ENCODE peak calls at places on chromosomes 2 and 18, in ten cellular contexts. X, J, L, I, V, S, F, P, N and A are unnamed samples.
A peak's percentile ranks its signal among the peaks of the same experiment; 100 is the strongest.

GRCh38 chr2:24399434-24400206 is 39.3 kb upstream of the ITSN2 start:
- DNase-seq in J (no peak), I (no peak), S (no peak), N (no peak), L (no peak), P (peak; percentile 55), X (no peak), V (no peak), F (no peak), A (no peak)

GRCh38 chr2:12254280-12254860 is 462.4 kb upstream of the TRIB2 start:
- DNase-seq in V (no peak), J (no peak), F (no peak), I (no peak), P (no peak), S (no peak), X (no peak), N (no peak), L (no peak), A (no peak)

GRCh38 chr2:160417745-160418397 is 75.7 kb downstream of the RBMS1 start:
- DNase-seq in P (no peak), S (no peak), I (no peak), J (no peak), N (no peak), L (no peak), F (no peak), V (no peak), X (no peak), A (no peak)

GRCh38 chr2:238988105-238988504 is 140.2 kb downstream of the TWIST2 start:
- DNase-seq in L (no peak), F (no peak), P (no peak), J (no peak), X (no peak), S (no peak), N (no peak), V (no peak), I (no peak), A (no peak)

GRCh38 chr2:55618025-55618648 is 715 bp upstream of the PPP4R3B start:
- DNase-seq in L (peak; percentile 44), X (no peak), I (peak; percentile 18), V (no peak), F (peak; percentile 26), N (no peak), J (no peak), S (no peak), P (no peak), A (peak; percentile 19)

GRCh38 chr18:67232406-67232805 is 284.1 kb downstream of the DSEL start:
- DNase-seq in L (no peak), J (no peak), I (no peak), P (no peak), F (no peak), X (no peak), N (no peak), V (no peak), S (no peak), A (no peak)

GRCh38 chr18:37553633-37554398 is 11.8 kb downstream of the CELF4 start:
- DNase-seq in L (no peak), N (no peak), J (no peak), F (peak; percentile 60), V (no peak), S (no peak), X (no peak), I (no peak), P (no peak), A (no peak)

GRCh38 chr18:54030434-54030833 is 194.0 kb downstream of the MBD2 start:
- DNase-seq in P (no peak), X (no peak), S (no peak), J (no peak), L (no peak), V (no peak), I (no peak), N (no peak), F (no peak), A (no peak)

GRCh38 chr2:39127973-39128372 is 7.1 kb upstream of the SOS1 start:
- DNase-seq in J (no peak), S (no peak), X (no peak), L (peak; percentile 79), I (no peak), V (no peak), F (no peak), P (peak; percentile 55), N (no peak), A (peak; percentile 36)

GRCh38 chr2:16739778-16740581 is 74.3 kb upstream of the CYRIA start:
- DNase-seq in N (peak; percentile 68), X (peak; percentile 73), S (no peak), F (no peak), V (no peak), I (no peak), J (no peak), P (no peak), L (no peak), A (peak; percentile 35)

GRCh38 chr2:241809383-241810303 is 650 bp downstream of the NEU4 start:
- DNase-seq in N (no peak), X (no peak), L (no peak), F (no peak), J (no peak), P (no peak), S (no peak), I (peak; percentile 14), V (no peak), A (no peak)

GRCh38 chr2:176140130-176140519 is 10.6 kb downstream of the HOXD8 start:
- DNase-seq in N (no peak), P (no peak), J (no peak), L (no peak), I (peak; percentile 77), V (no peak), F (no peak), S (no peak), X (no peak), A (peak; percentile 61)

GRCh38 chr2:176138526-176139169 is 9.1 kb downstream of the HOXD8 start:
- DNase-seq in F (no peak), X (no peak), S (no peak), P (no peak), I (no peak), L (no peak), J (no peak), V (no peak), N (no peak), A (no peak)

GRCh38 chr2:176139621-176140020 is 10.1 kb downstream of the HOXD8 start:
- DNase-seq in V (no peak), S (no peak), L (no peak), N (no peak), F (no peak), X (no peak), P (no peak), J (no peak), I (peak; percentile 69), A (peak; percentile 48)

GRCh38 chr2:176137883-176138282 is 8.4 kb downstream of the HOXD8 start:
- DNase-seq in J (no peak), V (no peak), N (no peak), P (no peak), L (no peak), F (no peak), S (no peak), I (peak; percentile 47), X (no peak), A (peak; percentile 26)

DNA sequence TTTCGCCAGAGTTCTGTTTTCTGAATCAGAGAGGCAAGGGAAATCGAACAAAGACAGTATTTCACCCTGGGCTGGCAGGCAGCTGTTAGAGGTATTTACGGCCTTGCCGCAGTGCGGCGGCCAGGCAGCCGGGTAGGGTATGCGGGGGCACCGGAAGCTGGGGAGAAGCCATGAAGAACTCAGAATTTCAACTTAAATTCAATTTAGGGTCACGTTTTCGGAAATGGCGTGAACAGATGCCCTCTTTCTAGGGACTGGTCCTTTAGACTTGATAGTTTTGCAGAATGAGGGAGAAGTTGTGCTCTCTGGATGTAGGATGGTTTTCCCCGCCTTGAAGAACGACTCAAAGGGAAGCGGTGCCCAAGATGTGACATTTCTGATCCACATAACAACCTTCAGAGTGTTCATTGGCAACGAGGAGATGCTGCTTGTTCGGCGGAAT is 9.7 kb downstream of the HOXD8 start:
- DNase-seq in X (no peak), L (no peak), S (no peak), N (no peak), J (no peak), I (peak; percentile 50), F (no peak), P (no peak), V (no peak), A (no peak)
- H3K27ac ChIP-seq in X (no peak overlapping the region), L (no peak overlapping the region), S (no peak overlapping the region), N (no peak overlapping the region), J (no peak overlapping the region), I (peak overlapping the region; percentile 99), F (no peak overlapping the region), P (no peak overlapping the region), V (no peak overlapping the region), A (peak overlapping the region; percentile 84)

GRCh38 chr2:89784960-89785359 is 1093.5 kb downstream of the RPIA start:
- DNase-seq in F (no peak), J (no peak), L (no peak), S (no peak), X (no peak), V (no peak), P (no peak), I (no peak), N (no peak), A (no peak)

GRCh38 chr2:89775885-89776284 is 1084.4 kb downstream of the RPIA start:
- DNase-seq in I (no peak), V (no peak), L (no peak), J (no peak), S (no peak), N (no peak), F (no peak), P (no peak), X (no peak), A (no peak)

GRCh38 chr2:89781962-89782361 is 1090.5 kb downstream of the RPIA start:
- DNase-seq in P (no peak), X (no peak), L (no peak), I (no peak), F (no peak), N (no peak), J (no peak), V (no peak), S (no peak), A (no peak)

DNA sequence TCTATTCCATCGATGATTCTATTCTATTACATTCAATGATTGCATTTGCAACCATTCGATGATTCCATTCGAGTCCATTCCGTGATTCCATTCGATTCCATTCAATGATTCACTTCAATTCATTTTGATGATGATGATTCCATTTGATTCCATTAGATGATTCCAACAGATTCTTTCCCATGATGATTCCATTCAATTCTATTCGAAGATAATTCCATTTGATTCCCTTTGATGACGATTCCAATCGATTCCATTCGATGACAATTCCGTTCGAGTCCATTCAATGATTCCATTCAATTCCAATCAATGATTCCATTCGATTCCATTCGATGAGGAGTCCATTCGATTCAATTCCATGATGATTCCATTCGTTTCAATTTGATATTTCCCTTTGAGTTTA is 1088.8 kb downstream of the RPIA start:
- DNase-seq in J (no peak), X (no peak), L (no peak), F (no peak), V (no peak), I (no peak), P (no peak), S (no peak), N (no peak), A (no peak)
- H3K9me3 ChIP-seq in J (peaks cover 23% of the 10 kb centered on the region), X (no peaks in the 10 kb centered on the region), L (peaks cover 99% of the 10 kb centered on the region), F (peaks cover 77% of the 10 kb centered on the region), V (peaks cover 3% of the 10 kb centered on the region), I (peaks cover 9% of the 10 kb centered on the region), P (peaks cover 6% of the 10 kb centered on the region), S (peaks cover 14% of the 10 kb centered on the region), N (peaks cover 2% of the 10 kb centered on the region), A (no peaks in the 10 kb centered on the region)

GRCh38 chr18:55470826-55471225 is 117.2 kb downstream of the TCF4 start:
- DNase-seq in F (no peak), P (no peak), L (no peak), N (no peak), S (no peak), X (no peak), V (no peak), J (no peak), I (no peak), A (no peak)
- H3K4me1 ChIP-seq in F (no peaks in the 10 kb centered on the region), P (no peaks in the 10 kb centered on the region), L (peaks cover 20% of the 10 kb centered on the region), N (peaks cover 4% of the 10 kb centered on the region), S (no peaks in the 10 kb centered on the region), X (no peaks in the 10 kb centered on the region), V (peaks cover 4% of the 10 kb centered on the region), J (no peaks in the 10 kb centered on the region), I (peaks cover 1% of the 10 kb centered on the region), A (no peaks in the 10 kb centered on the region)

GRCh38 chr2:177298191-177298590 is 33.7 kb upstream of the NFE2L2 start:
- DNase-seq in L (no peak), I (no peak), X (no peak), V (no peak), J (no peak), S (no peak), F (no peak), P (no peak), N (no peak), A (no peak)
- H3K27ac ChIP-seq in L (no peak overlapping the region), I (no peak overlapping the region), X (no peak overlapping the region), V (no peak overlapping the region), J (no peak overlapping the region), S (no peak overlapping the region), F (no peak overlapping the region), P (no peak overlapping the region), N (no peak overlapping the region), A (no peak overlapping the region)